ENCODE peak calls at places on chromosomes 7 and 10, in five cellular contexts. A, Y, U, Z and P are unnamed samples.

GRCh38 chr10:88676283-88677060 is 12.2 kb downstream of the LIPF start:
- DNase-seq in A (no peak), U (no peak), Z (no peak), Y (no peak), P (no peak)

GRCh38 chr7:156620246-156620775 is 20.3 kb upstream of the RNF32 start:
- DNase-seq in U (no peak), A (no peak), Y (no peak), Z (no peak), P (no peak)

GRCh38 chr7:110522061-110522750 is 568.7 kb upstream of the LRRN3 start:
- DNase-seq in Y (no peak), Z (no peak), U (no peak), A (no peak), P (no peak)

GRCh38 chr7:151511946-151512345 is 7.7 kb downstream of the RHEB start:
- DNase-seq in Y (no peak), Z (no peak), A (no peak), U (no peak), P (no peak)

GRCh38 chr10:92014620-92015019 is 91.0 kb downstream of the BTAF1 start:
- DNase-seq in U (no peak), Y (no peak), A (no peak), Z (no peak), P (no peak)

GRCh38 chr7:106870983-106871410 is 5.9 kb downstream of the PIK3CG start:
- DNase-seq in Z (no peak), Y (no peak), U (no peak), A (peak; percentile 65), P (no peak)

GRCh38 chr10:17599089-17599488 is 18.1 kb downstream of the HACD1 start:
- DNase-seq in Z (peak; percentile 38), U (no peak), A (no peak), Y (no peak), P (no peak)

GRCh38 chr10:64733980-64734379 is 1212.8 kb downstream of the REEP3 start:
- DNase-seq in A (no peak), Y (no peak), U (no peak), Z (peak; percentile 13), P (no peak)

GRCh38 chr7:55308186-55308929 is 56.8 kb upstream of the LANCL2 start:
- DNase-seq in Y (no peak), Z (no peak), U (peak; percentile 22), A (no peak), P (no peak)

GRCh38 chr10:8978100-8978499 is 923.6 kb downstream of the GATA3 start:
- DNase-seq in Z (no peak), A (no peak), U (no peak), Y (no peak), P (no peak)

GRCh38 chr10:104591451-104591850 is 49.6 kb upstream of the SORCS3 start:
- DNase-seq in A (no peak), U (no peak), Z (no peak), Y (no peak), P (no peak)

GRCh38 chr7:112080441-112080840 is 125.8 kb downstream of the DOCK4 start:
- DNase-seq in Y (no peak), A (no peak), U (peak; percentile 50), Z (no peak), P (no peak)

GRCh38 chr7:129188372-129188891 is at the start of gene SMO:
- DNase-seq in Z (peak; percentile 69), A (peak; percentile 75), Y (no peak), U (no peak), P (no peak)

GRCh38 chr7:22799633-22800032 is 23.0 kb downstream of the TOMM7 start:
- DNase-seq in U (no peak), Z (no peak), Y (no peak), A (no peak), P (no peak)

GRCh38 chr7:128804472-128804871 is 12.7 kb downstream of the CCDC136 start:
- DNase-seq in U (no peak), Z (no peak), Y (no peak), A (no peak), P (no peak)

GRCh38 chr10:126455036-126455765 is 66.9 kb upstream of the ADAM12 start:
- DNase-seq in A (no peak), Y (no peak), Z (no peak), U (no peak), P (no peak)

GRCh38 chr10:93992400-93993030 is 1.2 kb upstream of the PLCE1 start:
- DNase-seq in A (no peak), Z (peak; percentile 48), U (no peak), Y (no peak), P (no peak)

GRCh38 chr7:69256634-69257081 is 341.6 kb upstream of the AUTS2 start:
- DNase-seq in A (no peak), Y (no peak), U (peak; percentile 77), Z (no peak), P (no peak)

GRCh38 chr7:55304363-55304762 is 60.8 kb upstream of the LANCL2 start:
- DNase-seq in Z (no peak), U (no peak), A (no peak), Y (no peak), P (no peak)

GRCh38 chr10:48801026-48801425 is 116.4 kb downstream of the WDFY4 start:
- DNase-seq in Z (no peak), A (no peak), Y (no peak), U (no peak), P (no peak)

GRCh38 chr10:120553911-120554310 is 96.9 kb downstream of the PLPP4 start:
- DNase-seq in Z (no peak), Y (no peak), U (no peak), A (no peak), P (no peak)

GRCh38 chr7:137501561-137501960 is 158.0 kb upstream of the PTN start:
- DNase-seq in A (no peak), Y (no peak), U (no peak), Z (no peak), P (no peak)

GRCh38 chr10:125982256-125982948 is 86.0 kb downstream of the FANK1 start:
- DNase-seq in A (peak; percentile 57), Z (peak; percentile 70), Y (no peak), U (peak; percentile 37), P (no peak)

GRCh38 chr7:36227223-36227622 is 74.2 kb downstream of the EEPD1 start:
- DNase-seq in Y (no peak), U (peak; percentile 48), Z (no peak), A (no peak), P (no peak)